ENCODE peak calls at places on chromosomes 4 and X, in six cellular contexts. O is cardiac muscle cell, K is hepatocyte, T is upper lobe of right lung, J is MM.1S, M is coronary artery. Q is an unnamed sample.

GRCh38 chr4:76923619-76924357 is 25.8 kb upstream of the SEPTIN11 start:
- DNase-seq in T (no peak), J (no peak), K (no peak), M (no peak), O (no peak), Q (no peak)

GRCh38 chrX:120672389-120672788 is 42.5 kb upstream of the C1GALT1C1 start:
- DNase-seq in T (no peak), K (peak; percentile 8), O (peak; percentile 91), M (no peak), J (no peak), Q (peak; percentile 62)

GRCh38 chr4:95510877-95511276 is 37.9 kb downstream of the UNC5C start:
- DNase-seq in O (no peak), T (no peak), J (no peak), M (no peak), K (no peak), Q (no peak)

GRCh38 chrX:55450259-55450658 is 1.7 kb upstream of the MAGEH1 start:
- DNase-seq in O (peak; percentile 21), K (peak; percentile 16), M (no peak), T (no peak), J (peak; percentile 16), Q (no peak)

GRCh38 chr4:143374771-143375170 is 38.1 kb downstream of the GAB1 start:
- DNase-seq in T (no peak), K (no peak), O (no peak), J (no peak), M (no peak), Q (no peak)

GRCh38 chrX:2498781-2499302 is 1.9 kb downstream of the DHRSX start:
- DNase-seq in M (no peak), T (peak; percentile 64), J (no peak), O (peak; percentile 40), K (peak; percentile 44), Q (no peak)

GRCh38 chr4:32216502-32216901 is 1496.3 kb downstream of the PCDH7 start:
- DNase-seq in J (no peak), K (no peak), T (no peak), M (no peak), O (no peak), Q (no peak)

GRCh38 chrX:83658731-83659130 is 150.6 kb downstream of the POU3F4 start:
- DNase-seq in T (no peak), J (peak; percentile 9), O (no peak), M (no peak), K (no peak), Q (no peak)

GRCh38 chrX:105636667-105637066 is 185.7 kb upstream of the NRK start:
- DNase-seq in M (no peak), T (no peak), J (no peak), O (no peak), K (no peak), Q (no peak)

GRCh38 chrX:10079155-10079711 is 77.5 kb upstream of the CLCN4 start:
- DNase-seq in K (no peak), M (no peak), O (peak; percentile 43), J (no peak), T (peak; percentile 78), Q (no peak)

GRCh38 chr4:38860788-38861424 is 4.3 kb upstream of the TLR6 start:
- DNase-seq in J (peak; percentile 85), O (peak; percentile 59), T (no peak), K (peak; percentile 69), M (no peak), Q (no peak)

GRCh38 chrX:31459361-31459760 is 387.5 kb upstream of the FTHL17 start:
- DNase-seq in M (no peak), J (no peak), T (no peak), K (no peak), O (peak; percentile 35), Q (peak; percentile 23)

GRCh38 chrX:123189318-123189717 is 5.2 kb downstream of the GRIA3 start:
- DNase-seq in M (no peak), J (no peak), O (no peak), K (no peak), T (no peak), Q (no peak)

GRCh38 chrX:47235691-47236103 is 2.9 kb downstream of the USP11 start:
- DNase-seq in M (no peak), O (peak; percentile 27), K (no peak), J (no peak), T (no peak), Q (no peak)

GRCh38 chr4:160831165-160831922 is 1332.5 kb downstream of the FSTL5 start:
- DNase-seq in J (peak; percentile 21), O (no peak), T (no peak), K (no peak), M (no peak), Q (no peak)

GRCh38 chr4:150297861-150298474 is 219.7 kb downstream of the DCLK2 start:
- DNase-seq in J (peak; percentile 55), K (peak; percentile 68), M (no peak), O (peak; percentile 80), T (no peak), Q (no peak)

GRCh38 chrX:109880629-109881028 is 122.3 kb upstream of the TMEM164 start:
- DNase-seq in O (no peak), M (no peak), K (no peak), T (no peak), J (no peak), Q (no peak)

DNA sequence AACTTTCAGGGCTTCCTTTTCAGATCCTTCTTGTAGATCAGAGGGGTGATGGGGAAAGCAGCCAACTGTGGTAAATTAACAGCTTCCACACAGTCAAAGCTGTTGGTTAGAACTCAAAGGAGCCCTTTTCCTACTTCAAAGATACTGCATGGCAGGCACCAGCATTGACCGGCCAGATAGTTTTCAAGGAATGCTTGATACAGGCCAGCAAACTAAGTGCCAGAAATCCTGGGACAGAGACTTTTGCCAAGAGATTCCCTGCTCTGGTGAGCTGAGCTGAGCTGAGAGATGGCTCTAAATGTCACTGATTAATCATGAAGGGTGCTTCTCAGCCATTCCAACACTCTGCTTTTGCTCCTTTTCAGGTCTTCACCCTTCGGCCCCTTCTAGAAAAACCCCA is 131.5 kb upstream of the MED14 start:
- DNase-seq in K (no peak), T (no peak), O (peak; percentile 29), J (no peak), M (no peak), Q (no peak)
- TF ChIP-seq CTCF in K (no peak), T (no peak), O (no peak), J (no peak), M (no peak), Q (no peak)

DNA sequence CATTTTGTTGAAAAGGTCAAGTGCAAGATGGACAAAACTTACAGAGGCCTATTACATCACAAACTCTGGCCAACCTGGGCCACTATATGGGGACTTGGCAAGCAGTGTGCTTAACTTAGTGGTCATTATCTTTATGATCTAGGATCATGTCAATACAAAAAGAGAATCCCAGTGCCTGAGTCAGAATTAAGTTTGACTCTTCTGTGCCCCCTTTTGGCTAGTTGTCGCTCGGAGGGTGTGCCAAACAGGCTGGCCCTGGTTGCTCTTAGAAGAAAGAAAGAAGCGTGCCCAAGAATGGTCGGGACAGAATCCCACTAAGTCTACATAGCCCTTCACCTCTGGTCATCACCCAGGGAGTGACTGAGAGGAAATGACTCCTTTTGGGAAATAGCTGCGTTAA is 100.1 kb downstream of the EIF4E start:
- DNase-seq in J (no peak), M (no peak), O (no peak), T (no peak), K (no peak), Q (no peak)
- TF ChIP-seq CTCF in J (no peak), M (no peak), O (no peak), T (no peak), K (no peak), Q (peak; percentile 20)

DNA sequence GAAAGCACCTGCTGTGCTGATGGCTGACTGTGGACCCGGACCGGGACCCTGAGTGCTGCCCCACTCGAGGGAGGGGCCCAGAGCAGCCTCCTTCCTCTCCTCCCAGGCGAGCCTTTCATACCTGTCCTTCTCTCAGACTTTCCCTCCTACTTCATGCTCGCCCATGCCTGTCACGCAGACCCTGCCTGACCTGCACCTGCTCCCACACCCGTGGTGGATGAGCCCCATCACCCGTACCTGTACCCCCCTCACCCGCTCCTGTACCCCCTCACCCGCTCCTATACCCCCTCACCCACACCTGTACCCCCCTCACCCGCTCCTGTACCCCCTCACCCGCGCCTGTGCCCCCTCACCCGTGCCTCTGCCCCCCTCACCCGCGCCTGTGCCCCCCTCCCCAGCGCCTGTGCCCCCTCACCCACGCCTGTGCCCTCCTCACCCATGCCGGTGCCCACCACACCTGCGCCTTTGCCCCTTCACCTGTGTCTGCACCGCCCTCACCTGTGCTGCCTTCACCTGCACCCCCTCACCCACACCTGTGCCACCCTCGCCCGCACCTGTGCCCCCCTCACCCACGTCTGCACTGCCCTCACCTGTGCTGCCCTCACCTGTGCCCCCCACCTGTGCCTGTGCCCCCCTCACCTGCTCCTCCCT is 5.8 kb downstream of the MAEA start:
- DNase-seq in K (no peak), M (no peak), O (no peak), J (no peak), T (no peak), Q (no peak)
- TF ChIP-seq CTCF in K (no peak), M (no peak), O (no peak), J (no peak), T (no peak), Q (no peak)

DNA sequence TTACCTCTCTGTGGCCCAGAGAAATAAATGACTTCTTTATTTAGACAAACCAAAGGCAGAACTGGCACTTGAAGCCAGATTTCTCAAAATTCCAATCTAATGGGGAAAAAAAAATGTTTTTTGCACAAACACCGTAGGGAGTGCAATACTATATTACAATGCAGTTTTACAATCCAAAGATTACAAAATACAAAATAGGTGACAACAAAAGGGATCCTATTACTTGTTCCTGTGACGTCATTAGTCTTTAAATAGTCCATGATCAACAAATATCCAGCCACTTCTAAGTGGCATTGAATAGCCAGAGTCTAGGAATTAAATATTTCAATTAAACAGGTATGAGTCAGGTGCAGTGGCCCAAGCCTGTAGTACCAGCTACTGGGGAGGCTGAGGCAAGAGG is 3.0 kb upstream of the APBB2 start:
- DNase-seq in T (no peak), O (no peak), M (no peak), K (no peak), J (no peak), Q (no peak)
- TF ChIP-seq CTCF in T (no peak), O (no peak), M (no peak), K (no peak), J (no peak), Q (no peak)

GRCh38 chrX:75038925-75039324 is 113.7 kb upstream of the NEXMIF start:
- DNase-seq in O (peak; percentile 21), K (no peak), J (no peak), T (no peak), M (no peak), Q (no peak)
- TF ChIP-seq CTCF in O (peak; percentile 11), K (no peak), J (no peak), T (peak; percentile 25), M (no peak), Q (peak; percentile 31)